ENCODE peak calls at places on chromosomes 12 and 14, in five cellular contexts. X, O, I, N and B are unnamed samples.

GRCh38 chr12:52687527-52688385 is 7.5 kb upstream of the KRT1 start:
- DNase-seq in X (no peak), O (peak), I (no peak), N (no peak), B (no peak)

GRCh38 chr14:94906991-94907587 is 137.2 kb upstream of the GSC start:
- DNase-seq in X (no peak), O (no peak), I (no peak), N (no peak), B (no peak)

GRCh38 chr14:67444395-67444794 is 32.4 kb upstream of the PLEK2 start:
- DNase-seq in X (no peak), O (no peak), I (no peak), N (no peak), B (no peak)

GRCh38 chr12:120194534-120195395 is at the start of gene GCN1:
- DNase-seq in X (peak), O (peak), I (peak), N (peak), B (peak)

GRCh38 chr12:132872975-132873421 is 14.4 kb downstream of the CHFR start:
- DNase-seq in X (no peak), O (peak), I (no peak), N (no peak), B (no peak)

GRCh38 chr12:65522956-65523857 is 244.7 kb downstream of the MSRB3 start:
- DNase-seq in X (no peak), O (no peak), I (no peak), N (no peak), B (no peak)

GRCh38 chr14:79708991-79709390 is 502.3 kb downstream of the DIO2 start:
- DNase-seq in X (no peak), O (no peak), I (no peak), N (no peak), B (no peak)

GRCh38 chr12:3797649-3798048 is 44.7 kb upstream of the CRACR2A start:
- DNase-seq in X (no peak), O (no peak), I (no peak), N (no peak), B (no peak)

GRCh38 chr12:130799051-130799450 is 40.0 kb downstream of the STX2 start:
- DNase-seq in X (no peak), O (no peak), I (no peak), N (no peak), B (no peak)

GRCh38 chr14:95313707-95314106 is 6.0 kb downstream of the CLMN start:
- DNase-seq in X (no peak), O (peak), I (peak), N (no peak), B (peak)

GRCh38 chr12:57127101-57127709 is 1.1 kb upstream of the LRP1 start:
- DNase-seq in X (no peak), O (peak), I (no peak), N (peak), B (peak)

GRCh38 chr14:24895622-24896021 is 154.3 kb downstream of the STXBP6 start:
- DNase-seq in X (no peak), O (no peak), I (no peak), N (no peak), B (no peak)

GRCh38 chr12:45336762-45337596 is 121.1 kb downstream of the ANO6 start:
- DNase-seq in X (no peak), O (no peak), I (no peak), N (no peak), B (no peak)

GRCh38 chr12:56450241-56450640 is 1.0 kb upstream of the TIMELESS start:
- DNase-seq in X (no peak), O (no peak), I (no peak), N (no peak), B (no peak)

GRCh38 chr12:56461235-56462159 is 6.9 kb upstream of the SPRYD4 start:
- DNase-seq in X (no peak), O (no peak), I (peak), N (no peak), B (no peak)

GRCh38 chr12:122835693-122836026 is 403 bp downstream of the HIP1R start:
- DNase-seq in X (no peak), O (peak), I (no peak), N (peak), B (peak)

GRCh38 chr14:104145826-104146642 is 7.6 kb downstream of the KIF26A start:
- DNase-seq in X (no peak), O (peak), I (no peak), N (no peak), B (no peak)

GRCh38 chr14:74942608-74943007 is 12.8 kb downstream of the PGF start:
- DNase-seq in X (no peak), O (peak), I (no peak), N (no peak), B (peak)

GRCh38 chr12:32183646-32184045 is 77.0 kb downstream of the BICD1 start:
- DNase-seq in X (no peak), O (no peak), I (no peak), N (no peak), B (no peak)

GRCh38 chr12:24197517-24197916 is 248.0 kb upstream of the SOX5 start:
- DNase-seq in X (no peak), O (no peak), I (no peak), N (no peak), B (no peak)

GRCh38 chr14:22112004-22112403 is 438.4 kb upstream of the OR4E1 start:
- DNase-seq in X (no peak), O (no peak), I (no peak), N (no peak), B (peak)

GRCh38 chr12:60196366-60196765 is 600.5 kb downstream of the SLC16A7 start:
- DNase-seq in X (no peak), O (no peak), I (no peak), N (no peak), B (no peak)

GRCh38 chr14:96354246-96354645 is 8.9 kb downstream of the ATG2B start:
- DNase-seq in X (no peak), O (no peak), I (no peak), N (no peak), B (no peak)

GRCh38 chr12:102023343-102023930 is 38.4 kb downstream of the WASHC3 start:
- DNase-seq in X (no peak), O (no peak), I (no peak), N (no peak), B (no peak)

GRCh38 chr14:96574633-96575191 is 72.5 kb downstream of the PAPOLA start:
- DNase-seq in X (no peak), O (no peak), I (no peak), N (no peak), B (peak)

GRCh38 chr12:6754406-6754805 is 1.5 kb upstream of the MLF2 start:
- DNase-seq in X (no peak), O (no peak), I (no peak), N (no peak), B (no peak)

GRCh38 chr12:19681007-19681406 is 241.7 kb downstream of the AEBP2 start:
- DNase-seq in X (no peak), O (no peak), I (no peak), N (no peak), B (no peak)

GRCh38 chr14:72909163-72909562 is 15.3 kb upstream of the DPF3 start:
- DNase-seq in X (no peak), O (no peak), I (no peak), N (no peak), B (no peak)

GRCh38 chr12:43378448-43378847 is 173.6 kb downstream of the ADAMTS20 start:
- DNase-seq in X (no peak), O (no peak), I (no peak), N (no peak), B (no peak)

GRCh38 chr12:89742337-89743022 is 33.8 kb upstream of the ATP2B1 start:
- DNase-seq in X (no peak), O (no peak), I (no peak), N (no peak), B (no peak)

GRCh38 chr14:89121961-89122675 is 294.9 kb downstream of the FOXN3 start:
- DNase-seq in X (no peak), O (no peak), I (no peak), N (no peak), B (no peak)